ENCODE peak calls at places on chromosomes 1 and 21, in eight cellular contexts. One of them, this sample, is unnamed.

GRCh38 chr1:155912056-155912536 is 947 bp upstream of the RIT1 start:
- DNase-seq in naive thymus-derived CD4-positive, alpha-beta T cell: no peak
- DNase-seq in Caco-2: peak; percentile 15
- DNase-seq in psoas muscle: no peak
- DNase-seq in adipocyte: no peak
- DNase-seq in IMR-90: no peak
- DNase-seq in BE2C: no peak
- DNase-seq in upper lobe of left lung: no peak
- DNase-seq in this sample: no peak

GRCh38 chr1:31977361-31978131 is 36.1 kb upstream of the KHDRBS1 start:
- DNase-seq in naive thymus-derived CD4-positive, alpha-beta T cell: no peak
- DNase-seq in Caco-2: peak; percentile 53
- DNase-seq in psoas muscle: peak; percentile 74
- DNase-seq in adipocyte: peak; percentile 92
- DNase-seq in IMR-90: peak; percentile 47
- DNase-seq in BE2C: peak; percentile 55
- DNase-seq in upper lobe of left lung: no peak
- DNase-seq in this sample: no peak

GRCh38 chr1:204261746-204262505 is 48.1 kb upstream of the GOLT1A start:
- DNase-seq in naive thymus-derived CD4-positive, alpha-beta T cell: no peak
- DNase-seq in Caco-2: no peak
- DNase-seq in psoas muscle: no peak
- DNase-seq in adipocyte: peak; percentile 48
- DNase-seq in IMR-90: peak; percentile 77
- DNase-seq in BE2C: no peak
- DNase-seq in upper lobe of left lung: no peak
- DNase-seq in this sample: no peak

GRCh38 chr1:165824269-165824643 is 3.2 kb upstream of the UCK2 start:
- DNase-seq in naive thymus-derived CD4-positive, alpha-beta T cell: no peak
- DNase-seq in Caco-2: no peak
- DNase-seq in psoas muscle: no peak
- DNase-seq in adipocyte: peak; percentile 14
- DNase-seq in IMR-90: no peak
- DNase-seq in BE2C: no peak
- DNase-seq in upper lobe of left lung: no peak
- DNase-seq in this sample: no peak

GRCh38 chr1:98429851-98430496 is 231.5 kb upstream of the SNX7 start:
- DNase-seq in naive thymus-derived CD4-positive, alpha-beta T cell: no peak
- DNase-seq in Caco-2: peak; percentile 2
- DNase-seq in psoas muscle: no peak
- DNase-seq in adipocyte: no peak
- DNase-seq in IMR-90: no peak
- DNase-seq in BE2C: peak; percentile 8
- DNase-seq in upper lobe of left lung: peak; percentile 73
- DNase-seq in this sample: no peak

GRCh38 chr1:170707116-170707515 is 43.2 kb downstream of the PRRX1 start:
- DNase-seq in naive thymus-derived CD4-positive, alpha-beta T cell: no peak
- DNase-seq in Caco-2: no peak
- DNase-seq in psoas muscle: no peak
- DNase-seq in adipocyte: no peak
- DNase-seq in IMR-90: no peak
- DNase-seq in BE2C: no peak
- DNase-seq in upper lobe of left lung: no peak
- DNase-seq in this sample: no peak

GRCh38 chr1:221190249-221190648 is 311.0 kb downstream of the HLX start:
- DNase-seq in naive thymus-derived CD4-positive, alpha-beta T cell: no peak
- DNase-seq in Caco-2: no peak
- DNase-seq in psoas muscle: no peak
- DNase-seq in adipocyte: no peak
- DNase-seq in IMR-90: no peak
- DNase-seq in BE2C: no peak
- DNase-seq in upper lobe of left lung: no peak
- DNase-seq in this sample: no peak

GRCh38 chr21:28233536-28234220 is 759.0 kb downstream of the LTN1 start:
- DNase-seq in naive thymus-derived CD4-positive, alpha-beta T cell: no peak
- DNase-seq in Caco-2: no peak
- DNase-seq in psoas muscle: no peak
- DNase-seq in adipocyte: no peak
- DNase-seq in IMR-90: no peak
- DNase-seq in BE2C: no peak
- DNase-seq in upper lobe of left lung: no peak
- DNase-seq in this sample: no peak

GRCh38 chr21:46188226-46189212 is 4.3 kb upstream of the SPATC1L start:
- DNase-seq in naive thymus-derived CD4-positive, alpha-beta T cell: no peak
- DNase-seq in Caco-2: peak; percentile 60
- DNase-seq in psoas muscle: peak; percentile 76
- DNase-seq in adipocyte: peak; percentile 84
- DNase-seq in IMR-90: peak; percentile 58
- DNase-seq in BE2C: peak; percentile 75
- DNase-seq in upper lobe of left lung: peak; percentile 57
- DNase-seq in this sample: no peak

GRCh38 chr1:206557636-206558473 is 50.5 kb downstream of the RASSF5 start:
- DNase-seq in naive thymus-derived CD4-positive, alpha-beta T cell: no peak
- DNase-seq in Caco-2: no peak
- DNase-seq in psoas muscle: no peak
- DNase-seq in adipocyte: no peak
- DNase-seq in IMR-90: no peak
- DNase-seq in BE2C: no peak
- DNase-seq in upper lobe of left lung: peak; percentile 69
- DNase-seq in this sample: peak; percentile 33

GRCh38 chr1:84247425-84248220 is 53.9 kb upstream of the SAMD13 start:
- DNase-seq in naive thymus-derived CD4-positive, alpha-beta T cell: no peak
- DNase-seq in Caco-2: peak; percentile 13
- DNase-seq in psoas muscle: no peak
- DNase-seq in adipocyte: peak; percentile 81
- DNase-seq in IMR-90: peak; percentile 96
- DNase-seq in BE2C: no peak
- DNase-seq in upper lobe of left lung: no peak
- DNase-seq in this sample: no peak

GRCh38 chr1:32334274-32334861 is 1.7 kb downstream of the MARCKSL1 start:
- DNase-seq in naive thymus-derived CD4-positive, alpha-beta T cell: no peak
- DNase-seq in Caco-2: no peak
- DNase-seq in psoas muscle: no peak
- DNase-seq in adipocyte: no peak
- DNase-seq in IMR-90: no peak
- DNase-seq in BE2C: no peak
- DNase-seq in upper lobe of left lung: no peak
- DNase-seq in this sample: no peak

GRCh38 chr1:51549901-51550300 is 30.8 kb upstream of the EPS15 start:
- DNase-seq in naive thymus-derived CD4-positive, alpha-beta T cell: no peak
- DNase-seq in Caco-2: no peak
- DNase-seq in psoas muscle: no peak
- DNase-seq in adipocyte: no peak
- DNase-seq in IMR-90: no peak
- DNase-seq in BE2C: no peak
- DNase-seq in upper lobe of left lung: no peak
- DNase-seq in this sample: no peak

DNA sequence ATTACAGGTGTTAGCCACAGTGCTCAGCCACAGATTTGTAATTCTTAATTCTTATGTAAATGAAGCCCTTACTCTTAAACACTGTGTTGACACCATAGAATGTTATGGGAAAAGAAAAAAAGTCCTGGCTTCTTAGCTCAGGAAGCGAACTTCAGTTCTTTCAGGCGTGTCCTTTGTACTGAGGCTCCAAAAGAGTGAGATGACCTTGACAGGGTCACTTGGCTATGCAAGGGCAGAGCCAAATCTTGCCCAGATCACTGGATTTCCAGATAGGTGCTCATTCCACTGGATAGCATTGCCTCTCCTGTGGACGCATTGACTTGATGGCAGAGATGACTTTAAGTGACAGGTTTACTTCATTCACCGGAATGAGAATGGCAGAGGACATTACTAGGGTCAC is 4.8 kb downstream of the NFYC start:
- DNase-seq in naive thymus-derived CD4-positive, alpha-beta T cell: no peak
- DNase-seq in Caco-2: no peak
- DNase-seq in psoas muscle: no peak
- DNase-seq in adipocyte: no peak
- DNase-seq in IMR-90: no peak
- DNase-seq in BE2C: no peak
- DNase-seq in upper lobe of left lung: no peak
- DNase-seq in this sample: no peak
- H3K4me1 ChIP-seq in naive thymus-derived CD4-positive, alpha-beta T cell: peaks cover 49% of the 10 kb centered on the region
- H3K4me1 ChIP-seq in Caco-2: peaks cover 13% of the 10 kb centered on the region
- H3K4me1 ChIP-seq in psoas muscle: peaks cover 37% of the 10 kb centered on the region
- H3K4me1 ChIP-seq in adipocyte: peaks cover 34% of the 10 kb centered on the region
- H3K4me1 ChIP-seq in IMR-90: no peaks in the 10 kb centered on the region
- H3K4me1 ChIP-seq in BE2C: no peaks in the 10 kb centered on the region
- H3K4me1 ChIP-seq in upper lobe of left lung: peaks cover 36% of the 10 kb centered on the region
- H3K4me1 ChIP-seq in this sample: peaks cover 30% of the 10 kb centered on the region

DNA sequence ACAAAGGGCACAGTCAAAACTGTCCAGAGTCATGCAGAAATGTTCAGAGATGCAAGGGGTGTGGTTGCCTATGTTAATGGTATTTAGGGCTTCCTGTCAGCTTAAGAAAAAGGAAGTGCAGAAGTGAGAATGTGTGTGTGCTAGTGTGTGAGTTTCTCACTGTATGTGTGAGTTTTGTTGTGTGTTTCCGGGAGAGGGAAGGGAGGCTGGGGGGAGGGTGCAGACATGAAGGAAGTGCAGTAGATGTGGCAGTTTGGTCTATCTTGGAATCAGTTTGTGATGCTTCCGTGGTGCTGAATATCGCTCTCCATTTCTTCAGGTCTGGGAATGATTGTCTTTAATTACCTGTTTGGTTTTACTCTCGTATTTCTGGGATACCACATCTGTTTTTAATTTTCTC is 16.5 kb upstream of the ATP6V1G3 start:
- DNase-seq in naive thymus-derived CD4-positive, alpha-beta T cell: peak; percentile 74
- DNase-seq in Caco-2: no peak
- DNase-seq in psoas muscle: no peak
- DNase-seq in adipocyte: no peak
- DNase-seq in IMR-90: no peak
- DNase-seq in BE2C: no peak
- DNase-seq in upper lobe of left lung: peak; percentile 68
- DNase-seq in this sample: peak; percentile 54
- H3K4me3 ChIP-seq in naive thymus-derived CD4-positive, alpha-beta T cell: peak overlapping the region; percentile 21
- H3K4me3 ChIP-seq in Caco-2: no peak overlapping the region
- H3K4me3 ChIP-seq in psoas muscle: no peak overlapping the region
- H3K4me3 ChIP-seq in adipocyte: no peak overlapping the region
- H3K4me3 ChIP-seq in IMR-90: no peak overlapping the region
- H3K4me3 ChIP-seq in BE2C: no peak overlapping the region
- H3K4me3 ChIP-seq in upper lobe of left lung: no peak overlapping the region
- H3K4me3 ChIP-seq in this sample: peak overlapping the region; percentile 3

DNA sequence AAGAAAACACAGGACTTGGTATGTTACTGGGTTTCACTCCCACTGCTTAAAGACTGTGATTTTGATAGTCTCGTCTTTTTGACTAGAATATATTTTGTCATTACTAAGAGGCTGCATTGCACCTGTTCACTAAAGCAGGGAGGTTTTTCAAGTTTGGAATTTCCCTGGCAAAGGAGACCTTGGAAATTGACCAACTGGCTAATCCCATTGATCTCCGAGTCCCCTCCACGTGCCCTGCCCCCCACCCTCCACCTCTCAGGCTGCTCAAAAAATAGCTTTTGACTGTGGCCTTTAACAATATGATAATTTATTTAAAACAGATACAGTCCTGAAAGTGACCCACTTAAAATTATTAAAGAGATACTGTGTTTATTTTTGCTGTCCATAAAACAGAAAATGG is 361.7 kb downstream of the RRAGC start:
- DNase-seq in naive thymus-derived CD4-positive, alpha-beta T cell: no peak
- DNase-seq in Caco-2: no peak
- DNase-seq in psoas muscle: no peak
- DNase-seq in adipocyte: no peak
- DNase-seq in IMR-90: no peak
- DNase-seq in BE2C: no peak
- DNase-seq in upper lobe of left lung: no peak
- DNase-seq in this sample: no peak
- H3K27me3 ChIP-seq in naive thymus-derived CD4-positive, alpha-beta T cell: no peaks in the 10 kb centered on the region
- H3K27me3 ChIP-seq in Caco-2: no peaks in the 10 kb centered on the region
- H3K27me3 ChIP-seq in psoas muscle: no peaks in the 10 kb centered on the region
- H3K27me3 ChIP-seq in adipocyte: peaks cover 33% of the 10 kb centered on the region
- H3K27me3 ChIP-seq in IMR-90: no peaks in the 10 kb centered on the region
- H3K27me3 ChIP-seq in BE2C: no peaks in the 10 kb centered on the region
- H3K27me3 ChIP-seq in upper lobe of left lung: no peaks in the 10 kb centered on the region
- H3K27me3 ChIP-seq in this sample: no peaks in the 10 kb centered on the region

GRCh38 chr21:35423694-35424093 is 374.6 kb upstream of the RUNX1 start:
- DNase-seq in naive thymus-derived CD4-positive, alpha-beta T cell: no peak
- DNase-seq in Caco-2: no peak
- DNase-seq in psoas muscle: no peak
- DNase-seq in adipocyte: no peak
- DNase-seq in IMR-90: peak; percentile 76
- DNase-seq in BE2C: no peak
- DNase-seq in upper lobe of left lung: no peak
- DNase-seq in this sample: no peak
- H3K4me1 ChIP-seq in naive thymus-derived CD4-positive, alpha-beta T cell: peaks cover 6% of the 10 kb centered on the region
- H3K4me1 ChIP-seq in Caco-2: no peaks in the 10 kb centered on the region
- H3K4me1 ChIP-seq in psoas muscle: no peaks in the 10 kb centered on the region
- H3K4me1 ChIP-seq in adipocyte: peaks cover 30% of the 10 kb centered on the region
- H3K4me1 ChIP-seq in IMR-90: peaks cover 1% of the 10 kb centered on the region
- H3K4me1 ChIP-seq in BE2C: no peaks in the 10 kb centered on the region
- H3K4me1 ChIP-seq in upper lobe of left lung: peaks cover 5% of the 10 kb centered on the region
- H3K4me1 ChIP-seq in this sample: peaks cover 10% of the 10 kb centered on the region

DNA sequence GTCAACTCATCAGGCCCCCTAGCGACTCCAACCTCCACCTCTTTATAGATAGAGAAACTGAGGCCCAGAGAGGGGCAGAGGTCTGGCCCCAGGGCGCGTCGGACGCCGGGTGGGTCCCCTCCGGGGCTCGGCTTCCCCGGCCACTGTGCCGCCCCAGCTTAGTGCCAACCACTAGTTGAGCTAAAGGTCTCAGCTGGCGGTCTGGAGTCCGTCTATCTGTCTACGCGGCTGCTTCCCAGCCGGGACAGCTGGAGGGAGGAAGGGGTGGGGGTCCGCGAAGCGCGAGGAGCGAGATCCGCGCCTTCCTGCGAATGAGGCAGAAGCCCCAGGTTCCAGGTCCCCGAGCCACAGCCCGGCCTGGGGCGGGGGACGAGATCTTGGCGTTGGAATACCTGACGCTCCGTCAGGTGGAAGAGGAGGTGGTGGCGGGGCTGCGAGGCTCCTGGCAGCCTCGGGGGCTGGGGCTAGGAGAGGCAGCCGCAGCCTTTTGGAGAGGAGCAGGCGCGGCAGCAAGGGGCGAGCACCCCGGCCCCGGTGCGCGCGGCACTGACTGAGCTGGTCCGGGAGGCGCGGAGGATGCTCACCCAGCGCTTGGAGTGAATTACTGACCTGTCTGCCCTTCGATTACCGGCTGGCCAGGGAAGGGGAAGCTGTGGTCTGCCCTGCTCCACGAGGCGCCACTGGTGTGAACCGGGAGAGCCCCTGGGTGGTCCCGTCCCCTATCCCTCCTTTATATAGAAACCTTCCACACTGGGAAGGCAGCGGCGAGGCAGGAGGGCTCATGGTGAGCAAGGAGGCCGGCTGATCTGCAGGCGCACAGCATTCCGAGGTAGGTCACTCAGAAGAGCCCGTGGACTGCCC is 948 bp downstream of the PODN start:
- DNase-seq in naive thymus-derived CD4-positive, alpha-beta T cell: no peak
- DNase-seq in Caco-2: no peak
- DNase-seq in psoas muscle: no peak
- DNase-seq in adipocyte: no peak
- DNase-seq in IMR-90: no peak
- DNase-seq in BE2C: no peak
- DNase-seq in upper lobe of left lung: no peak
- DNase-seq in this sample: no peak
- H3K4me3 ChIP-seq in naive thymus-derived CD4-positive, alpha-beta T cell: no peak overlapping the region
- H3K4me3 ChIP-seq in Caco-2: no peak overlapping the region
- H3K4me3 ChIP-seq in psoas muscle: peak overlapping the region; percentile 67
- H3K4me3 ChIP-seq in adipocyte: peak overlapping the region; percentile 84
- H3K4me3 ChIP-seq in IMR-90: peak overlapping the region; percentile 92
- H3K4me3 ChIP-seq in BE2C: peak overlapping the region; percentile 41
- H3K4me3 ChIP-seq in upper lobe of left lung: peak overlapping the region; percentile 54
- H3K4me3 ChIP-seq in this sample: peak overlapping the region; percentile 37

GRCh38 chr21:38409907-38410306 is 88.4 kb downstream of the ERG start:
- DNase-seq in naive thymus-derived CD4-positive, alpha-beta T cell: no peak
- DNase-seq in Caco-2: no peak
- DNase-seq in psoas muscle: no peak
- DNase-seq in adipocyte: no peak
- DNase-seq in IMR-90: no peak
- DNase-seq in BE2C: no peak
- DNase-seq in upper lobe of left lung: no peak
- DNase-seq in this sample: no peak
- H3K27me3 ChIP-seq in naive thymus-derived CD4-positive, alpha-beta T cell: no peaks in the 10 kb centered on the region
- H3K27me3 ChIP-seq in Caco-2: no peaks in the 10 kb centered on the region
- H3K27me3 ChIP-seq in psoas muscle: no peaks in the 10 kb centered on the region
- H3K27me3 ChIP-seq in adipocyte: no peaks in the 10 kb centered on the region
- H3K27me3 ChIP-seq in IMR-90: peaks cover 4% of the 10 kb centered on the region
- H3K27me3 ChIP-seq in BE2C: no peaks in the 10 kb centered on the region
- H3K27me3 ChIP-seq in upper lobe of left lung: no peaks in the 10 kb centered on the region
- H3K27me3 ChIP-seq in this sample: no peaks in the 10 kb centered on the region

This sample was measured in CD8-positive, alpha-beta T cell.